ENCODE peak calls at places on chromosomes 7 and 10, in eight cellular contexts. A is left lung; D is CD4-positive, alpha-beta T cell; T is kidney; V is pancreas; C is ovary; W is brain microvascular endothelial cell; U is type B pancreatic cell. O is an unnamed sample.
A peak's percentile ranks its signal among the peaks of the same experiment; 100 is the strongest.

GRCh38 chr10:119455609-119456434 is 86.7 kb downstream of the RGS10 start:
- DNase-seq in A (no peak), D (no peak), T (peak; percentile 59), V (no peak), C (no peak), W (no peak), U (no peak), O (no peak)

GRCh38 chr7:73703985-73704639 is 15.4 kb downstream of the STX1A start:
- DNase-seq in A (no peak), D (no peak), T (no peak), V (no peak), C (peak; percentile 86), W (peak; percentile 60), U (no peak), O (no peak)

GRCh38 chr10:7659560-7659959 is 7.2 kb downstream of the ITIH5 start:
- DNase-seq in A (no peak), D (no peak), T (no peak), V (no peak), C (no peak), W (no peak), U (no peak), O (no peak)

GRCh38 chr10:93854985-93855384 is 38.8 kb upstream of the SLC35G1 start:
- DNase-seq in A (no peak), D (no peak), T (no peak), V (no peak), C (no peak), W (no peak), U (no peak), O (no peak)

GRCh38 chr7:29289156-29290021 is 94.8 kb downstream of the CHN2 start:
- DNase-seq in A (no peak), D (no peak), T (no peak), V (no peak), C (peak; percentile 21), W (no peak), U (no peak), O (no peak)

GRCh38 chr7:98459529-98459928 is 58.6 kb upstream of the BAIAP2L1 start:
- DNase-seq in A (no peak), D (no peak), T (no peak), V (no peak), C (no peak), W (no peak), U (no peak), O (no peak)

GRCh38 chr7:27631411-27631810 is 31.3 kb downstream of the HIBADH start:
- DNase-seq in A (no peak), D (no peak), T (no peak), V (no peak), C (no peak), W (no peak), U (no peak), O (no peak)

GRCh38 chr10:44980309-44981171 is 1.9 kb upstream of the DEPP1 start:
- DNase-seq in A (no peak), D (no peak), T (peak; percentile 75), V (no peak), C (peak; percentile 41), W (no peak), U (no peak), O (no peak)

GRCh38 chr7:130473877-130474276 is 18.0 kb upstream of the MEST start:
- DNase-seq in A (no peak), D (no peak), T (no peak), V (no peak), C (no peak), W (no peak), U (no peak), O (no peak)

GRCh38 chr10:78165617-78166016 is 132.0 kb downstream of the RPS24 start:
- DNase-seq in A (no peak), D (no peak), T (no peak), V (no peak), C (no peak), W (no peak), U (no peak), O (no peak)

DNA sequence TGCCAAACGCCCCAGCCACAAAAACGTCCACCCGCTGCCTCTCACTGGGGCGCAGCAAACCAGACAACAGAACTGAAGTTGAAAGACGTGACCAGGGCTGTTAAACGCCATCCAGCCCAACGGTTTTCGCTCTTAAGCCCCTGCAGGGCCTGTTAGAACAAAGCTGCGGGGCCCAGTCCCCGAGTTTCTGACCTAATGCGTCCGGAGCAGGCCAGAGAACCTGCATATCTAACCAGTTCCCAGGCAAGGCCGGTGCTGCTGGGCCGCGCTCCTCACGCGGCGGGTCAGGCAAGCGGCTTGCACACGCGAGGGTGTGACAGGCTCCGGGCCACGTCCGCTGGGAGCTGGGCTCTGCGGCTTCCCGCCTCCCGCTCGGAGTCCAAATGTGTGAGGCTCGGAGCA is 87.0 kb downstream of the PTPRN2 start:
- DNase-seq in A (no peak), D (no peak), T (no peak), V (no peak), C (no peak), W (no peak), U (no peak), O (no peak)
- TF ChIP-seq CTCF in A (no peak), D (no peak), T (no peak), V (no peak), C (no peak), W (no peak), U (no peak), O (no peak)

DNA sequence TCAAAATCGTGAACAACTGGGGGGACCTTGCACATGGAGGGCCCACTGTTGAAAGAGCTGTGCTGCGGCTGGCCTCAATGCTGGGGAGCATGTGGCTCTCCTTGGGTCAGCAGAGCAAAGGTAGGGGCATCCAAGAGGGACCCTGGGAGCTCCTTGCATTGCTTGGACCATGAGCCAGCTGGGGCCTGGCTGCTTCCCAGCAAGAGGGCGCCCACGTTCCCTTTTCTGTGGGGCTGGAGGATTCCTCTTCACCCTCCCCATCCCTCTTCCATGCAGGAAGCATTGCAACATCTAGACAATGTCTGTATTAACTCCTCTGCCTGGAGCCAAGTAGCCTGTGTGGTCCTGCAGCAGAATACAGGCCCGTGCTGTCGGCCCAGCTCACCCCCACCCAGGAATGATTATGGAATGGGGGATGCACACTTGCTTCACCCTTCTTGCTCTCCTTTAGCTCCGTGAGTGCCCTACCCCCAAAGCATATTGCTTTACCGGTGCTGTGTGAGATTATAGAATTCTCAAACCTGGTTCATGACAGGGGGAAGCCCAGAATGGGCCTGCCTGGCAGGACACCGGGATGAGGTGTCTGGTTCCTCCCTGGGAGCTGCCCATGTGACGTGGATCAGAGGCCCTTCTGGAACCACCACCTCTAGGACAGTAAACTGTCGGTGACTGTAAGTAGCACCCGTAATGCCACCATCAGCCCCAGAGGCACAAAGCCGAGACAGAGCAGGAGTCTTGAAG is 61.9 kb downstream of the SYPL1 start:
- DNase-seq in A (no peak), D (no peak), T (no peak), V (no peak), C (peak; percentile 51), W (peak; percentile 6), U (no peak), O (no peak)
- TF ChIP-seq CTCF in A (no peak), D (no peak), T (no peak), V (no peak), C (no peak), W (peak; percentile 51), U (no peak), O (peak; percentile 45)

GRCh38 chr7:24054231-24054630 is 229.8 kb upstream of the NPY start:
- DNase-seq in A (no peak), D (no peak), T (no peak), V (no peak), C (no peak), W (no peak), U (no peak), O (no peak)

GRCh38 chr7:24058953-24059352 is 225.0 kb upstream of the NPY start:
- DNase-seq in A (no peak), D (no peak), T (no peak), V (no peak), C (no peak), W (no peak), U (no peak), O (no peak)

GRCh38 chr7:24059775-24060174 is 224.2 kb upstream of the NPY start:
- DNase-seq in A (no peak), D (no peak), T (no peak), V (no peak), C (no peak), W (no peak), U (no peak), O (no peak)

GRCh38 chr7:24052572-24053223 is 231.3 kb upstream of the NPY start:
- DNase-seq in A (no peak), D (no peak), T (no peak), V (no peak), C (no peak), W (peak; percentile 0), U (no peak), O (peak; percentile 65)

GRCh38 chr7:24057243-24057642 is 226.7 kb upstream of the NPY start:
- DNase-seq in A (no peak), D (no peak), T (no peak), V (no peak), C (no peak), W (no peak), U (no peak), O (no peak)
- TF ChIP-seq CTCF in A (no peak), D (no peak), T (no peak), V (no peak), C (no peak), W (peak; percentile 30), U (peak; percentile 53), O (no peak)

GRCh38 chr7:52257890-52258289 is 777.5 kb upstream of the POM121L12 start:
- DNase-seq in A (no peak), D (no peak), T (no peak), V (no peak), C (no peak), W (no peak), U (no peak), O (no peak)

GRCh38 chr7:52261052-52261451 is 774.4 kb upstream of the POM121L12 start:
- DNase-seq in A (no peak), D (no peak), T (no peak), V (no peak), C (no peak), W (no peak), U (no peak), O (no peak)

GRCh38 chr7:52254396-52255025 is 780.9 kb upstream of the POM121L12 start:
- DNase-seq in A (no peak), D (no peak), T (no peak), V (no peak), C (no peak), W (no peak), U (no peak), O (no peak)

GRCh38 chr7:52260046-52260665 is 775.3 kb upstream of the POM121L12 start:
- DNase-seq in A (no peak), D (no peak), T (no peak), V (no peak), C (no peak), W (no peak), U (no peak), O (no peak)
- TF ChIP-seq CTCF in A (no peak), D (no peak), T (no peak), V (no peak), C (no peak), W (no peak), U (peak; percentile 35), O (no peak)

GRCh38 chr7:137109966-137110930 is 233.3 kb downstream of the PTN start:
- DNase-seq in A (no peak), D (no peak), T (no peak), V (no peak), C (no peak), W (peak; percentile 45), U (no peak), O (no peak)
- TF ChIP-seq CTCF in A (no peak), D (no peak), T (no peak), V (no peak), C (no peak), W (no peak), U (no peak), O (no peak)

GRCh38 chr10:86291616-86292340 is 74.8 kb downstream of the GRID1 start:
- DNase-seq in A (no peak), D (no peak), T (no peak), V (no peak), C (no peak), W (no peak), U (peak; percentile 63), O (no peak)
- TF ChIP-seq CTCF in A (no peak), D (no peak), T (no peak), V (no peak), C (no peak), W (no peak), U (no peak), O (no peak)

O was measured in AG04449.